ENCODE peak calls at places on chromosomes 3 and 15, in eight cellular contexts. C, P, R, V, W, O, J and Z are unnamed samples.

GRCh38 chr15:29656636-29657475 is 165.4 kb downstream of the TJP1 start:
- DNase-seq in C (no peak), W (no peak), P (no peak), V (no peak), O (peak), R (no peak), J (no peak), Z (no peak)

GRCh38 chr3:45988100-45988761 is 7.4 kb downstream of the FYCO1 start:
- DNase-seq in C (no peak), V (no peak), W (no peak), R (no peak), O (no peak), P (no peak), J (no peak), Z (no peak)

GRCh38 chr3:196619213-196619612 is 20.3 kb upstream of the NRROS start:
- DNase-seq in C (no peak), R (no peak), O (no peak), J (no peak), W (no peak), V (no peak), P (no peak), Z (no peak)

GRCh38 chr15:40825661-40826088 is 2.8 kb downstream of the PPP1R14D start:
- DNase-seq in P (no peak), J (no peak), W (no peak), R (no peak), C (no peak), V (no peak), O (no peak), Z (no peak)

GRCh38 chr3:69768436-69768835 is 29.2 kb downstream of the MITF start:
- DNase-seq in J (no peak), C (no peak), R (no peak), P (no peak), W (no peak), O (no peak), V (no peak), Z (no peak)

GRCh38 chr15:35992791-35993190 is 446.8 kb upstream of the DPH6 start:
- DNase-seq in V (no peak), C (no peak), O (no peak), P (no peak), J (peak), R (no peak), W (no peak), Z (no peak)

GRCh38 chr3:20406621-20407020 is 220.6 kb upstream of the SGO1 start:
- DNase-seq in J (no peak), W (no peak), V (no peak), C (no peak), R (peak), P (no peak), O (peak), Z (no peak)

GRCh38 chr15:92391640-92392039 is 2.0 kb upstream of the ST8SIA2 start:
- DNase-seq in W (peak), R (no peak), O (peak), V (no peak), P (no peak), C (no peak), J (peak), Z (no peak)

GRCh38 chr3:124591699-124592098 is 138.6 kb upstream of the UMPS start:
- DNase-seq in C (no peak), P (no peak), W (no peak), V (no peak), O (no peak), J (no peak), R (no peak), Z (no peak)

GRCh38 chr3:98690876-98691275 is 72.3 kb upstream of the ST3GAL6 start:
- DNase-seq in J (peak), P (no peak), V (no peak), C (no peak), W (no peak), R (no peak), O (peak), Z (no peak)

GRCh38 chr3:13287833-13288232 is 132.3 kb downstream of the NUP210 start:
- DNase-seq in W (no peak), O (no peak), C (no peak), P (no peak), V (no peak), R (no peak), J (no peak), Z (no peak)

GRCh38 chr3:56590814-56591213 is 33.8 kb downstream of the CCDC66 start:
- DNase-seq in P (no peak), R (no peak), C (no peak), W (no peak), O (peak), J (peak), V (no peak), Z (no peak)

GRCh38 chr3:12954891-12955650 is 113.7 kb upstream of the RPL32 start:
- DNase-seq in O (no peak), J (no peak), C (no peak), W (peak), V (peak), R (no peak), P (peak), Z (no peak)

GRCh38 chr3:17175187-17175839 is 290.6 kb downstream of the PLCL2 start:
- DNase-seq in C (no peak), P (no peak), W (no peak), V (no peak), R (peak), J (peak), O (peak), Z (no peak)